ENCODE peak calls at places on chromosomes 1 and 21, in ten cellular contexts. Y, Q, X, T, V, D, C, S, F and J are unnamed samples. For H3K4me1, the result is how much of the 10 kb centered on the place peaks cover.

GRCh38 chr1:15939181-15940109 is 36.5 kb downstream of the ZBTB17 start:
- DNase-seq in Y (peak), Q (peak), X (no peak), T (peak), V (peak), D (no peak), C (peak), S (peak), F (no peak), J (no peak)

GRCh38 chr1:37147906-37148305 is 113.6 kb upstream of the GRIK3 start:
- DNase-seq in Y (no peak), Q (no peak), X (peak), T (no peak), V (no peak), D (no peak), C (no peak), S (no peak), F (no peak), J (peak)

GRCh38 chr1:27005648-27006496 is 6.8 kb downstream of the TENT5B start:
- DNase-seq in Y (peak), Q (peak), X (no peak), T (no peak), V (peak), D (no peak), C (no peak), S (no peak), F (no peak), J (no peak)

GRCh38 chr1:5970623-5971273 is 21.5 kb downstream of the NPHP4 start:
- DNase-seq in Y (peak), Q (no peak), X (no peak), T (no peak), V (no peak), D (no peak), C (peak), S (no peak), F (no peak), J (no peak)

GRCh38 chr1:185155600-185156320 is 993 bp downstream of the TRMT1L start:
- DNase-seq in Y (no peak), Q (no peak), X (no peak), T (no peak), V (no peak), D (no peak), C (no peak), S (peak), F (no peak), J (no peak)

GRCh38 chr1:206685256-206685748 is 597 bp downstream of the MAPKAPK2 start:
- DNase-seq in Y (peak), Q (no peak), X (no peak), T (peak), V (peak), D (no peak), C (no peak), S (peak), F (peak), J (no peak)

GRCh38 chr1:207077470-207078377 is 10.9 kb upstream of the C4BPB start:
- DNase-seq in Y (no peak), Q (peak), X (no peak), T (peak), V (peak), D (peak), C (no peak), S (peak), F (no peak), J (no peak)

GRCh38 chr1:30104551-30104950 is 618.8 kb downstream of the MATN1 start:
- DNase-seq in Y (no peak), Q (no peak), X (no peak), T (no peak), V (no peak), D (no peak), C (no peak), S (no peak), F (no peak), J (no peak)

GRCh38 chr1:18411820-18412641 is 68.7 kb upstream of the KLHDC7A start:
- DNase-seq in Y (no peak), Q (no peak), X (no peak), T (no peak), V (no peak), D (no peak), C (no peak), S (no peak), F (no peak), J (no peak)

GRCh38 chr1:230730979-230731378 is 16.2 kb upstream of the CAPN9 start:
- DNase-seq in Y (no peak), Q (no peak), X (no peak), T (no peak), V (no peak), D (no peak), C (no peak), S (no peak), F (no peak), J (no peak)

GRCh38 chr1:160261526-160261877 is 847 bp downstream of the DCAF8 start:
- DNase-seq in Y (no peak), Q (peak), X (no peak), T (peak), V (peak), D (no peak), C (no peak), S (peak), F (no peak), J (no peak)

GRCh38 chr1:85321237-85321964 is 45.0 kb upstream of the BCL10 start:
- DNase-seq in Y (no peak), Q (no peak), X (no peak), T (no peak), V (no peak), D (no peak), C (no peak), S (peak), F (no peak), J (no peak)

GRCh38 chr1:170340259-170340658 is 191.7 kb upstream of the GORAB start:
- DNase-seq in Y (no peak), Q (no peak), X (no peak), T (no peak), V (no peak), D (no peak), C (no peak), S (peak), F (no peak), J (no peak)

GRCh38 chr1:76176020-76176419 is 101.5 kb downstream of the ST6GALNAC3 start:
- DNase-seq in Y (no peak), Q (no peak), X (no peak), T (no peak), V (no peak), D (no peak), C (no peak), S (no peak), F (no peak), J (no peak)

GRCh38 chr1:201751872-201752271 is 77.1 kb upstream of the IPO9 start:
- DNase-seq in Y (no peak), Q (no peak), X (no peak), T (no peak), V (no peak), D (no peak), C (no peak), S (peak), F (no peak), J (no peak)

GRCh38 chr1:70979313-70979712 is 68.3 kb downstream of the PTGER3 start:
- DNase-seq in Y (no peak), Q (no peak), X (no peak), T (no peak), V (no peak), D (no peak), C (no peak), S (no peak), F (no peak), J (no peak)

GRCh38 chr1:6591222-6591621 is 11.4 kb downstream of the ZBTB48 start:
- DNase-seq in Y (no peak), Q (no peak), X (no peak), T (no peak), V (no peak), D (no peak), C (no peak), S (no peak), F (peak), J (no peak)

GRCh38 chr21:31284797-31285397 is 59.2 kb downstream of the TIAM1 start:
- DNase-seq in Y (no peak), Q (no peak), X (no peak), T (no peak), V (no peak), D (peak), C (no peak), S (peak), F (no peak), J (no peak)

GRCh38 chr1:16134906-16135305 is 21.0 kb downstream of the EPHA2 start:
- DNase-seq in Y (no peak), Q (no peak), X (no peak), T (no peak), V (no peak), D (no peak), C (no peak), S (no peak), F (no peak), J (no peak)

GRCh38 chr1:38839363-38839762 is 20.2 kb downstream of the RRAGC start:
- DNase-seq in Y (peak), Q (no peak), X (no peak), T (no peak), V (no peak), D (no peak), C (no peak), S (no peak), F (no peak), J (no peak)

GRCh38 chr1:78676347-78676982 is 26.8 kb downstream of the IFI44 start:
- DNase-seq in Y (no peak), Q (peak), X (no peak), T (peak), V (peak), D (peak), C (no peak), S (peak), F (no peak), J (no peak)

GRCh38 chr1:201513498-201514243 is 6.7 kb upstream of the CSRP1 start:
- DNase-seq in Y (no peak), Q (no peak), X (no peak), T (no peak), V (no peak), D (no peak), C (no peak), S (no peak), F (no peak), J (no peak)

GRCh38 chr1:26353976-26354820 is at the start of gene CRYBG2:
- DNase-seq in Y (no peak), Q (peak), X (no peak), T (peak), V (no peak), D (peak), C (peak), S (no peak), F (no peak), J (no peak)

GRCh38 chr1:2946291-2946690 is 75.0 kb upstream of the ACTRT2 start:
- DNase-seq in Y (peak), Q (no peak), X (no peak), T (no peak), V (no peak), D (no peak), C (no peak), S (no peak), F (peak), J (no peak)

DNA sequence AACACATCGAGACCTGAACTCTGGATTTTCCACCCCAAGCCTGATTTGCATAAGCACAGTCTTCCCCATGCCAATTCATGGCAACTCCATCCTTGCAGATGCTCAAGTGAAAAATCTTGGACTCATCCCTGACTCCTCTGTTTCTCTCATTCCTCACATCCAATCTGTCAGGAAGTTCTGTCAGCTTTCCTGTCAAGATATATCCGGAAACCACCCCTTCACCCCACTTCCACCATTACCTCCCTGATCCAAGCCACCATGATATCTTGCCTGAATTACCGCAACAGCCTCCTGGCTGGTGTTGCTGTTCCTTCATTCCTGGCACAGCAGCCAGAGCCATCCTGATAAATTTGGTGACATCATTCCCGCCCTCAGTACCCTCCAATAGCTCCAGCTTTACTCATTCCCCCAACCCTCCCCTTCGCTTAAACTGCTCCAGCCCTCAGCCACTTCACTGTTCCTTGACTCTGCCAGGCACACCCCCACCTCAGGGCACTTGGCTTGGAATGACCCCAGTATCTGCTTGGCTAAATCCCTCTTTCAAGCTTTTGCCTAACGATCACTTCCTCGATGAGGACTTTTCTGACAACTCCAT is 17.4 kb downstream of the TCEA3 start:
- DNase-seq in Y (peak), Q (no peak), X (no peak), T (no peak), V (no peak), D (no peak), C (no peak), S (no peak), F (no peak), J (no peak)
- H3K4me1 ChIP-seq in Y (under half), Q (under half), X (under half), T (under half), V (under half), D (under half), C (under half), S (under half), F (under half), J (under half)

GRCh38 chr1:156124557-156125483 is 10.3 kb downstream of the LMNA start:
- DNase-seq in Y (no peak), Q (no peak), X (no peak), T (peak), V (peak), D (no peak), C (no peak), S (no peak), F (no peak), J (no peak)
- TF ChIP-seq POLR2A in Y (no peak), Q (no peak), X (no peak), T (no peak), V (no peak), D (no peak), C (no peak), S (no peak), F (no peak), J (no peak)

GRCh38 chr1:51266181-51266580 is 30.1 kb downstream of the RNF11 start:
- DNase-seq in Y (no peak), Q (no peak), X (no peak), T (no peak), V (no peak), D (no peak), C (no peak), S (no peak), F (no peak), J (no peak)

GRCh38 chr1:51266791-51267190 is 30.7 kb downstream of the RNF11 start:
- DNase-seq in Y (no peak), Q (no peak), X (peak), T (no peak), V (no peak), D (no peak), C (no peak), S (no peak), F (no peak), J (no peak)

GRCh38 chr1:51265618-51266017 is 29.5 kb downstream of the RNF11 start:
- DNase-seq in Y (no peak), Q (no peak), X (no peak), T (no peak), V (no peak), D (no peak), C (no peak), S (no peak), F (no peak), J (no peak)

GRCh38 chr1:51270751-51271150 is 34.7 kb downstream of the RNF11 start:
- DNase-seq in Y (no peak), Q (no peak), X (no peak), T (no peak), V (no peak), D (no peak), C (no peak), S (no peak), F (no peak), J (no peak)

DNA sequence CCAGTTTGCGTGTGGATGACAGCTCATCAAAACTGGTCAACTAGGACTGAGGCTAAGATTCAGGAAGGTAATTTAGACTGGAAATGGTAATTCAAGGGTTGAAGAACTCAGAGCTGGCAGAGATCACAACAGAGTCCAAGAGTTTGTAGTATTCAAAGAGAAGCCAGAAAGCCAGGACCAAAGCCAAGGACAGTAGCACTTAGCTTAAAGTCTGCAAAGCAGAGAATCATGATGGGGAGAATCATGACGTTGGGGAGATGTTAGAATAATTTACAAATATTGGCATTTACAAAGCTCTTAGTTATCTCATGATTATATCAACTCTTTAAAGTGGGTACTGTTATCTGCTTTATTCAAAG is 32.6 kb downstream of the RNF11 start:
- DNase-seq in Y (no peak), Q (no peak), X (peak), T (no peak), V (no peak), D (no peak), C (no peak), S (no peak), F (no peak), J (no peak)
- H3K27ac ChIP-seq in Y (peak), Q (peak), X (no peak), T (no peak), V (no peak), D (no peak), C (no peak), S (peak), F (peak), J (no peak)

GRCh38 chr1:32758795-32759430 is 56.3 kb upstream of the SYNC start:
- DNase-seq in Y (no peak), Q (no peak), X (no peak), T (no peak), V (no peak), D (no peak), C (no peak), S (no peak), F (no peak), J (no peak)

GRCh38 chr1:32759521-32759980 is 57.0 kb upstream of the SYNC start:
- DNase-seq in Y (no peak), Q (peak), X (no peak), T (peak), V (peak), D (no peak), C (peak), S (no peak), F (no peak), J (no peak)

GRCh38 chr1:32763221-32763620 is 53.9 kb downstream of the YARS1 start:
- DNase-seq in Y (no peak), Q (no peak), X (no peak), T (no peak), V (no peak), D (no peak), C (no peak), S (no peak), F (no peak), J (no peak)

GRCh38 chr1:32759997-32760623 is 57.0 kb downstream of the YARS1 start:
- DNase-seq in Y (no peak), Q (peak), X (no peak), T (peak), V (peak), D (peak), C (peak), S (peak), F (no peak), J (peak)

DNA sequence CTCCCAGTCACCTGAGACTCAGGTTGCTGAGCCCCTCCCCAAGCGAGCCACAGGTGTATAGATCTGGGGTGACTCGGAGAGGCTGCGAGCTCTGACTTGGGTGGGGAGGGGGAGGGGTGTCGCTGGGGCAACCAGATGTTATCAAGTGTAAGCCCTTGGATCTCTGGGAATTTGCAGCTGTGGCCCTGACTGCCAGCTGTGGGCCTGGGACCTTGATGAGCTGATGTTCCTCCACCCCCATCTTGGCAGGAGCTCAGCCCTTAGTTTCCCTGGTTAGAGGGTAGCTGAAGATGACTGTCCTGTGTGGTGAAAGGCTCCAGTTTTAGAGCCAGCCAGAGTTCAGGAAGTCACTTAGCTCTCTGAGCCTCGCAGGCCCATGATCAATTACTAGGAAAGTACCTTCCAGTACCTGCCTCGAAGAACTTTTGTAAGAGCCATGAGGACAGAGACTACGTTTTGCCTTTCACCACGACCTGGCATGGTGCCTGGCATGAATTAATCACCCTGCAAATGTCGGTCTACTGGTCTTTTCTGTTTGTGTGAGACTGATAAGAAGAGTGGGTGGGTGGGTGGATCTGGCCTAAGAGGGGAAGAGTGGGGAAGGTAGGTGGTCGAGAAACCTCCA is 55.8 kb downstream of the YARS1 start:
- DNase-seq in Y (no peak), Q (peak), X (no peak), T (peak), V (peak), D (peak), C (peak), S (peak), F (no peak), J (no peak)
- H3K4me1 ChIP-seq in Y (under half), Q (half or more), X (half or more), T (under half), V (half or more), D (half or more), C (under half), S (under half), F (under half), J (half or more)

DNA sequence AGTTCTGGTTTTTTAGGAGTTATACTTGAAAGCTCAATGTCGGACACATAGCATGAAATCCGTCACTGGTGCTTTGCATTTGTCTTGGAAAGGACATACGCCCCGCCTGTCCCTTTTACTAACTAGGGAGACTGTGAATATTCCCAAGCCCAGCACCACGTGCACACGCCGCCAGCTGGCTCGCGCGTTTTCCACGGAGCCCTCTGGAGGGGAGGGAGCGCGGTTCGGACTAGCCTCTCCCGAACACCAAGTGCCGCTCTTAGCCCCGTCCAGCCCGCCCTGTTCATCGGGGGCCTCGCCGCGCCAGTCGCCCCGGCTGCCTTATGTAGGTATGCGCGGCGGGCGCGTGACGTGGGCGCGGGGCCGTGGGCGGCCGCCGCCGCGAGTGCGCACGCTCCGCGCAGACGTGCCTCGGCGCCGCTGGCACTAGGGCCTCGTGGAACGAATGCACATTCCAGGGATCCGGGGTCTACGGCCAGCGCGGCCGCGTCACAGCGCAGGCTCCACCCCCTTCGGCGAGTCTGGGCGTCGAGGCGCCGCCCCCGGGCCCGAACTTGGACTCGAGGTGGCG is 689 bp upstream of the IRF2BP2 start:
- DNase-seq in Y (peak), Q (peak), X (peak), T (peak), V (peak), D (peak), C (peak), S (peak), F (peak), J (peak)
- TF ChIP-seq POLR2A in Y (peak), Q (peak), X (peak), T (peak), V (peak), D (no peak), C (peak), S (peak), F (peak), J (peak)

DNA sequence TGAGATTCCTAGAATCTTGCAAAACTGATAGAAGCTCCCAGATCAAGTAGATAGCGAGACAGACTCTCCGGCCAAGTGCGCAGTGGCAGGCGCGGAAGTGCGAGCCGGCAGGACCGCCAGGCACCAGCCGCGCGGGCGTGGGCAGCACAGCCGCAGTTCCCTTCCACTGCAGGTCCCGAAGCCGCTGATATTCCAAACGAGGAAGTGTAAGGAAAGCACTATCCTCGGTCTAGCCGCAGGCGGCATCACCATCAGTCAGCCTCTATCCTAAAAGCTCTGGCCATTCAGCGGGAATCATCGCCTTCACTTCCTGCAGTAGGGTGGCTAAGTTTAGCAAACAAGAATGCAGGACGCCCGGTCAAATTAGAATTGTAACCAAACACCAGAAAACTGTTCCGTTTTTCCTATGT is 713 bp downstream of the GLRX2 start:
- DNase-seq in Y (peak), Q (peak), X (no peak), T (peak), V (peak), D (peak), C (peak), S (peak), F (peak), J (peak)
- H3K27ac ChIP-seq in Y (peak), Q (peak), X (peak), T (peak), V (peak), D (peak), C (peak), S (peak), F (peak), J (peak)

GRCh38 chr1:181153634-181153961 is 65.1 kb downstream of the IER5 start:
- DNase-seq in Y (no peak), Q (no peak), X (no peak), T (no peak), V (no peak), D (no peak), C (no peak), S (no peak), F (no peak), J (no peak)
- H3K4me1 ChIP-seq in Y (half or more), Q (under half), X (under half), T (under half), V (under half), D (under half), C (under half), S (under half), F (under half), J (under half)